ENCODE peak calls at places on chromosomes 13 and 19, in six cellular contexts. E, W, D, I, J and K are unnamed samples.

GRCh38 chr13:33676700-33677048 is 141.3 kb upstream of the RFC3 start:
- DNase-seq in E (peak; percentile 46), W (no peak), J (peak; percentile 88), I (no peak), D (peak; percentile 53), K (peak; percentile 39)

GRCh38 chr19:6713773-6714692 is 6.4 kb downstream of the C3 start:
- DNase-seq in W (no peak), E (no peak), J (no peak), D (no peak), I (no peak), K (no peak)

GRCh38 chr13:83881917-83882625 is at the start of gene SLITRK1:
- DNase-seq in E (peak; percentile 17), I (no peak), W (peak; percentile 9), D (peak; percentile 35), J (no peak), K (no peak)

GRCh38 chr19:19651076-19651475 is 7.6 kb upstream of the GMIP start:
- DNase-seq in I (no peak), W (no peak), D (no peak), E (no peak), J (no peak), K (no peak)

GRCh38 chr19:37909661-37910199 is 2.7 kb downstream of the SIPA1L3 start:
- DNase-seq in W (no peak), J (no peak), I (no peak), E (no peak), D (no peak), K (no peak)

GRCh38 chr13:109677206-109677605 is 109.2 kb downstream of the IRS2 start:
- DNase-seq in I (no peak), E (no peak), D (no peak), J (no peak), W (no peak), K (no peak)

GRCh38 chr13:97367427-97367826 is 66.5 kb upstream of the RAP2A start:
- DNase-seq in J (no peak), E (no peak), D (peak; percentile 72), I (no peak), W (no peak), K (no peak)

GRCh38 chr19:30064021-30064699 is 122.1 kb downstream of the URI1 start:
- DNase-seq in W (no peak), I (no peak), E (no peak), J (no peak), D (no peak), K (no peak)

GRCh38 chr13:48155850-48156249 is 60.9 kb upstream of the MED4 start:
- DNase-seq in E (peak; percentile 23), I (no peak), W (peak; percentile 24), D (peak; percentile 92), J (no peak), K (peak; percentile 86)

GRCh38 chr13:85995788-85996418 is 196.7 kb upstream of the SLITRK6 start:
- DNase-seq in E (no peak), I (no peak), W (no peak), J (no peak), D (no peak), K (no peak)

GRCh38 chr13:72379581-72379980 is 347.8 kb downstream of the MZT1 start:
- DNase-seq in E (no peak), W (no peak), I (no peak), J (no peak), D (peak; percentile 7), K (no peak)

GRCh38 chr13:99688776-99689175 is 187.5 kb downstream of the TM9SF2 start:
- DNase-seq in E (no peak), D (no peak), J (no peak), W (no peak), I (no peak), K (no peak)

GRCh38 chr13:79861731-79862130 is 380.8 kb downstream of the NDFIP2 start:
- DNase-seq in E (no peak), J (no peak), I (no peak), D (no peak), W (no peak), K (no peak)

GRCh38 chr13:33694546-33694945 is 123.4 kb upstream of the RFC3 start:
- DNase-seq in W (no peak), D (no peak), E (no peak), J (no peak), I (no peak), K (no peak)

GRCh38 chr19:33550741-33551140 is 29.1 kb upstream of the PEPD start:
- DNase-seq in J (no peak), W (no peak), D (no peak), I (no peak), E (no peak), K (no peak)

GRCh38 chr13:52780092-52780491 is 40.5 kb upstream of the CNMD start:
- DNase-seq in I (no peak), D (no peak), W (no peak), E (no peak), J (no peak), K (no peak)

GRCh38 chr19:10568444-10568825 is 344 bp downstream of the CDKN2D start:
- DNase-seq in J (no peak), D (peak; percentile 89), I (no peak), E (peak; percentile 50), W (no peak), K (no peak)

GRCh38 chr19:16338470-16339360 is 14.1 kb downstream of the KLF2 start:
- DNase-seq in E (peak; percentile 72), W (peak; percentile 59), I (no peak), D (peak; percentile 60), J (peak; percentile 28), K (peak; percentile 86)

GRCh38 chr19:30416375-30416774 is 44.2 kb downstream of the ZNF536 start:
- DNase-seq in J (no peak), D (no peak), W (no peak), I (no peak), E (no peak), K (no peak)

GRCh38 chr19:51366999-51367564 is 894 bp upstream of the ETFB start:
- DNase-seq in J (no peak), D (peak; percentile 58), E (no peak), W (no peak), I (no peak), K (peak; percentile 50)

GRCh38 chr13:110726726-110727125 is 13.2 kb downstream of the ING1 start:
- DNase-seq in I (no peak), W (no peak), E (no peak), D (peak; percentile 92), J (no peak), K (no peak)

GRCh38 chr19:8143041-8143440 is 6.4 kb downstream of the FBN3 start:
- DNase-seq in E (no peak), W (no peak), D (no peak), J (no peak), I (no peak), K (no peak)

DNA sequence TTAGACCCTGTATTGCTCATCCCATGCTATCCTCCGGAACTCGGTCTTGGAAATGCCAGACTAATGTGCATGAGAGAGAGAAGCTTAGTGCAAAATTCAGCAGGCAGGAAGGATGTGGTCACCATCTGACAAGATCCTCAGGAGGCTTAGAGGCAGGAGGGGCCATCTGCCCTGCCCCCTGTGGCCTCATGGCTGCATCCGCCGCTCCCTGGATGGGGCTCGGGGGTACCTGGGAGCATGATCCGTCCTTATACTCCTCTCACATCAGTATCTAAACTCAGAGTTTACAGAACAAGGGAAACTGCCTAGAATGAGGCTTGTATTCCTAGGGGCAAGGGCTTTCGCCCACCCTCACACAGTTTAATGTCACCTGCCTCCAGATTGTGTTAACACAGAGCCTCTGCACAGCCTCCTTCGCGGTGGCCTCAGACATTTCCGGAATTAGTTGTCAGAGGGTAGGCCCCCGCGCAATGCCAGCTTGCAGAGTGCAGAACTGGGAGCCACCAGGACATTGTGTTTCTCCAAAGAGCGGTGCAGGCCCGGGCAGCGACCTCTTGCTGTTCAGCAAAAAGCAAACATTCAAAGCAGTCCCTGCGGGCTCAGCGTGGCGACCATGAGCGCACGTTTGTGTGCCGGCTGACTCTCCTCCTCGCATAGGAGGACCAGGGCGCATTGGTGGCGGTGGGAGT is 39.2 kb downstream of the GPR12 start:
- DNase-seq in E (peak; percentile 1), J (no peak), W (no peak), I (no peak), D (peak; percentile 99), K (no peak)
- TF ChIP-seq MYC in E (no peak), J (no peak), W (no peak), I (no peak), D (peak; percentile 98), K (no peak)

DNA sequence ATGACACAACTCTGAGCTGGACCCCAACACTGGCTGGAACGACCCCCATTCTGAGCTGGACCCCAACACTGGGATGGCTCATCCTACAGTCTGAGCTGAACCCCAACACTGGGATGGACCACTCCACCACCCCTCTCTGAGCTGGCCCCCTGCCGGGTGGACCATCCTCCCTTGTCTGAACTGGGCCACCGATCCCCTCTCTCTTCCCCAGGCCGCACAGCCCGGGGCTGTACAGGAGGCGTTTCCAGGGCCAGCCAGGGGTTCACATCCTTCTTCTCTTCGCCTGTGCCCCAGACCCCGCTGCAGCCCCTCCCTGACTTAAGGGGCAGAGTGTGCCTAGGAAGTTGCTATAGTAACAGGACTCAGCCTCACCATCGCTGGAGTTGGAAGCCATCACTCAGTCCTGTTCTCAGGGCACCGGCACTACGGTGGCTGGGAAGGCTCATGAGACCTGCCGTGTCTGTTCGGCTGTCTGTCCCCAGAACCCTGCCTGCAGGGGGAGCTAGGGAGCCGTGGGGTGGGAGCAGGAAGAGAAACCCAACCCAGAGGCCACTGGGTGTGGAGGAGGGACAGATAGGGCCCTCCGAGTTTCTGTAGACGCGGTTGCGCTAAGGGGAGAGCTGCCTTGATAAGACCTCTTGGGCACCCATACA is 3.7 kb downstream of the PRKACA start:
- DNase-seq in D (peak; percentile 49), E (peak; percentile 65), J (no peak), W (no peak), I (peak; percentile 81), K (no peak)
- H3K4me3 ChIP-seq in D (no peak overlapping the region), E (no peak overlapping the region), J (no peak overlapping the region), W (no peak overlapping the region), I (peak overlapping the region; percentile 41), K (no peak overlapping the region)

DNA sequence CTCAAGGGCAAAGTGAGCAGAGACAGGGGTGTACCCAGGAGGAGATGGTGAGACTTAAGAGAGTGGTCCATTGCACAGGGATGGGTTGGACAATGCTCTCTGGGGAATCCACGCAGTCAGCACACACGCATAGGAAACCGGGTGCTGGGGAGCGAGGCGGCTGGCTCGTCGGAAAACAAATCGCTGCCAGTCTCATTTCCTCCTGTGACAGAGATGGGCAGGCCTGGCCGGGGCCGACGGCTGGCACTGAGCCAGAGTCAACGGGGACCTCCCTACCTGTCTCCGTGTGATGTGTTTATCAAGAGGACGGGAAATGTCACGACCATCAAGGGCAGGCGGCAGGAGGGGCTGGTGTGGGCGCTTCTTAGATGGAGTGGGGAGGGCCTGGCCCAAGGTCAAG is 27.3 kb downstream of the PTPRS start:
- DNase-seq in J (peak; percentile 15), D (no peak), E (no peak), I (no peak), W (no peak), K (peak; percentile 11)
- TF ChIP-seq MYC in J (no peak), D (no peak), E (no peak), I (no peak), W (no peak), K (no peak)

DNA sequence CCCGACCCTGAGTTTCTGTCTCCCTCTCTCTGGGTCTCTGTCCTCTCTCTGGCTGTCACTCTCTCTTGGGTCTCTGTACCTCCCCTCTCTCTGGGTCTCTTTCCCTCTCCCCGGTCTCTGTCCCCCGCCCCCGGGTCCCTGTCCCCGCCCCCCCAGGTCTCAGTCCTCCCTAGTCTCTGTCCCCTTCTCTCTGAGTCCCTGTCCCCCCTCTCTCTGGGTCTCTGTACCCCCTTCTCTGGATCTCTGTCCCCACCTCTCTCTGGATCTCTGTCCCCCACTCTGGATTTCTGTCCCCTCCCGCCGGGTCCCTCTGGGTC is 2.3 kb upstream of the FTL start:
- DNase-seq in J (peak; percentile 47), I (peak; percentile 71), D (no peak), E (no peak), W (no peak), K (no peak)
- H3K4me3 ChIP-seq in J (peak overlapping the region; percentile 63), I (peak overlapping the region; percentile 45), D (no peak overlapping the region), E (peak overlapping the region; percentile 33), W (peak overlapping the region; percentile 56), K (no peak overlapping the region)